ENCODE peak calls at places on chromosome 17, in six cellular contexts. R is activated CD4-positive, alpha-beta memory T cell treated with anti-CD3 and anti-CD28 coated beads, Interleukin-2, amount 10 ng/mL, durations not matched to agents 7 days and 5 days; Z is left colon; W is NCI-H460; K is adipocyte; B is AML-193. L is an unnamed sample.

GRCh38 chr17:77884019-77884418 is 74.5 kb upstream of the TNRC6C start:
- DNase-seq in R (no peak), B (no peak), K (no peak), Z (no peak), W (no peak), L (no peak)

GRCh38 chr17:58283674-58284612 is 3.2 kb upstream of the MPO start:
- DNase-seq in W (no peak), Z (no peak), K (no peak), R (no peak), B (no peak), L (no peak)

GRCh38 chr17:57570740-57571344 is 174.3 kb downstream of the CCDC182 start:
- DNase-seq in B (no peak), K (no peak), W (no peak), R (no peak), Z (no peak), L (no peak)

GRCh38 chr17:17565471-17566365 is 25.8 kb downstream of the PEMT start:
- DNase-seq in K (peak), Z (no peak), R (no peak), B (no peak), W (no peak), L (no peak)

GRCh38 chr17:45845376-45846185 is 900 bp downstream of the SPPL2C start:
- DNase-seq in K (no peak), R (no peak), W (no peak), Z (no peak), B (no peak), L (no peak)

GRCh38 chr17:61139219-61139618 is 260.4 kb upstream of the TBX2 start:
- DNase-seq in B (peak), R (peak), Z (peak), K (peak), W (no peak), L (peak)

GRCh38 chr17:63974594-63975192 is 2.0 kb upstream of the SCN4A start:
- DNase-seq in W (no peak), B (no peak), Z (no peak), K (peak), R (no peak), L (no peak)

GRCh38 chr17:27376637-27377547 is 79.4 kb upstream of the KSR1 start:
- DNase-seq in W (peak), R (no peak), B (no peak), K (peak), Z (no peak), L (no peak)

GRCh38 chr17:77836557-77837041 is 121.9 kb upstream of the TNRC6C start:
- DNase-seq in Z (no peak), R (no peak), B (no peak), W (peak), K (no peak), L (no peak)

GRCh38 chr17:27558842-27559505 is 72.0 kb upstream of the LGALS9 start:
- DNase-seq in Z (peak), R (no peak), W (no peak), K (no peak), B (no peak), L (no peak)